ENCODE peak calls at places on chromosomes 1 and 21, in seven cellular contexts. P is brain microvascular endothelial cell, E is cardiac muscle cell, Y is A549, L is foreskin fibroblast, T is HFFc6, A is AG09309. S is an unnamed sample.

GRCh38 chr1:41419584-41420295 is 58.5 kb downstream of the FOXO6 start:
- DNase-seq in P (no peak), L (no peak), A (no peak), T (no peak), E (no peak), Y (no peak), S (no peak)

GRCh38 chr1:184941735-184942134 is 32.6 kb downstream of the NIBAN1 start:
- DNase-seq in L (no peak), E (no peak), T (no peak), P (no peak), Y (no peak), A (no peak), S (no peak)

GRCh38 chr1:26022994-26023393 is 1.4 kb downstream of the EXTL1 start:
- DNase-seq in T (no peak), L (no peak), E (no peak), A (no peak), Y (no peak), P (no peak), S (no peak)

GRCh38 chr1:178011101-178011828 is 41.4 kb upstream of the SEC16B start:
- DNase-seq in Y (peak), P (peak), A (no peak), T (peak), L (peak), E (peak), S (no peak)

GRCh38 chr1:202010042-202011015 is at the start of gene ELF3:
- DNase-seq in P (no peak), T (no peak), L (no peak), A (no peak), E (no peak), Y (peak), S (peak)

GRCh38 chr1:166950156-166950555 is 25.2 kb downstream of the ILDR2 start:
- DNase-seq in E (no peak), P (no peak), T (no peak), L (no peak), A (no peak), Y (no peak), S (no peak)

GRCh38 chr21:41234574-41234973 is 66.6 kb downstream of the BACE2 start:
- DNase-seq in Y (no peak), E (no peak), A (no peak), T (no peak), P (no peak), L (no peak), S (no peak)

GRCh38 chr1:232044728-232045127 is 418.1 kb downstream of the DISC1 start:
- DNase-seq in A (no peak), Y (no peak), P (no peak), E (no peak), L (no peak), T (no peak), S (no peak)

GRCh38 chr1:57839488-57839887 is 415.6 kb upstream of the DAB1 start:
- DNase-seq in L (no peak), Y (no peak), T (no peak), A (no peak), E (no peak), P (no peak), S (no peak)

GRCh38 chr1:202105571-202106339 is 17.0 kb upstream of the GPR37L1 start:
- DNase-seq in P (peak), A (no peak), L (peak), T (peak), E (peak), Y (peak), S (no peak)

GRCh38 chr21:14259669-14260458 is 43.9 kb downstream of the RBM11 start:
- DNase-seq in Y (peak), T (peak), A (peak), P (peak), L (peak), E (peak), S (no peak)

GRCh38 chr1:193614817-193615216 is 428.4 kb upstream of the B3GALT2 start:
- DNase-seq in L (peak), Y (peak), P (peak), T (peak), A (no peak), E (peak), S (no peak)

GRCh38 chr1:10286244-10286643 is 75.9 kb downstream of the KIF1B start:
- DNase-seq in Y (no peak), T (no peak), L (no peak), E (no peak), A (peak), P (no peak), S (no peak)

GRCh38 chr1:28173151-28173979 is 3.1 kb downstream of the PTAFR start:
- DNase-seq in P (no peak), L (peak), A (no peak), E (peak), Y (no peak), T (no peak), S (no peak)

GRCh38 chr1:208737922-208738321 is 493.7 kb upstream of the PLXNA2 start:
- DNase-seq in A (no peak), T (no peak), P (no peak), E (no peak), L (no peak), Y (no peak), S (no peak)

GRCh38 chr1:17128361-17128760 is 9.1 kb upstream of the PADI2 start:
- DNase-seq in E (peak), T (peak), L (peak), Y (peak), A (peak), P (peak), S (no peak)

GRCh38 chr21:17646790-17647189 is 34.1 kb upstream of the BTG3 start:
- DNase-seq in P (no peak), Y (no peak), L (no peak), T (no peak), E (no peak), A (no peak), S (no peak)

GRCh38 chr1:187928288-187928687 is 1099.5 kb downstream of the PLA2G4A start:
- DNase-seq in Y (no peak), T (peak), P (peak), L (peak), E (peak), A (no peak), S (no peak)

GRCh38 chr1:83931658-83932253 is 67.2 kb downstream of the TTLL7 start:
- DNase-seq in T (peak), L (peak), A (no peak), Y (peak), E (peak), P (peak), S (no peak)

GRCh38 chr1:24157921-24158481 is 15.1 kb upstream of the IL22RA1 start:
- DNase-seq in E (peak), Y (peak), P (no peak), T (peak), L (peak), A (no peak), S (no peak)

GRCh38 chr1:91806777-91807700 is 78.9 kb downstream of the TGFBR3 start:
- DNase-seq in Y (no peak), E (peak), P (peak), T (no peak), L (peak), A (peak), S (no peak)

GRCh38 chr1:115364044-115364775 is 26.2 kb upstream of the NGF start:
- DNase-seq in E (peak), L (peak), T (peak), A (peak), Y (no peak), P (peak), S (no peak)

GRCh38 chr1:225651872-225652725 is 824 bp downstream of the ENAH start:
- DNase-seq in P (no peak), Y (no peak), T (no peak), L (peak), E (peak), A (no peak), S (peak)

GRCh38 chr1:113106910-113107309 is 33.9 kb downstream of the LRIG2 start:
- DNase-seq in L (no peak), T (no peak), A (no peak), Y (no peak), P (no peak), E (no peak), S (no peak)

DNA sequence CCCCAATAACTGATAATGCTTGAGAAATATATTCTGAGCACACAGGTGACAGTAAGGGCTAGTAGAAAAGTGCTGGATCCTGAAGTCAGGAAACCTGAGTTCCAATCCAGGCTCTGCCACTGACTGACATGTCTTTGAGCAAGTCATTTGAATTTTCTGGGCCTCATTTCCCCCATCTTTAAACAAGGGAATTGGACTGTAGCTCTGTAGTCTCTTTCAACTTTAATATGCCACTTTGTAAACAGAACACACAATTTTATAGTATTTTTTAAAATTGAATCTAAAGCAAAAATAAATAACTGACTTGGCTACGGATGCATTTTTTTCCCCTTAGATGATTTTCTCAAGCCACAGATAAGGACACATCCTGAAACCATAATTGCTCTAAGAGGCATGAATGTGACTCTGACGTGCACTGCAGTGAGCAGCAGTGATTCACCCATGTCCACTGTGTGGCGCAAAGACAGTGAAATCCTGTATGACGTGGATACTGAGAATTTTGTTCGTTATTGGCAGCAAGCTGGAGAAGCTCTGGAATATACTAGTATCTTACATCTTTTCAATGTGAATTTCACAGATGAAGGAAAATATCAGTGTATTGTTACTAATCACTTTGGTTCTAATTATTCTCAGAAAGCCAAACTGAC is 37.0 kb downstream of the LRIG2 start:
- DNase-seq in L (peak), E (peak), Y (peak), T (peak), A (peak), P (peak), S (no peak)
- TF ChIP-seq CTCF in L (peak), E (peak), Y (no peak), T (peak), A (peak), P (peak), S (no peak)

GRCh38 chr1:101820080-101820479 is 176.6 kb downstream of the OLFM3 start:
- DNase-seq in P (peak), Y (no peak), L (peak), T (peak), E (peak), A (no peak), S (peak)
- TF ChIP-seq CTCF in P (peak), Y (peak), L (no peak), T (peak), E (peak), A (no peak), S (peak)

GRCh38 chr21:42305707-42306147 is 9.5 kb downstream of the TFF3 start:
- DNase-seq in A (no peak), T (no peak), E (no peak), Y (no peak), L (no peak), P (no peak), S (no peak)
- TF ChIP-seq CTCF in A (no peak), T (no peak), E (no peak), Y (no peak), L (no peak), P (no peak), S (no peak)

GRCh38 chr1:81650741-81651140 is 150.0 kb upstream of the ADGRL2 start:
- DNase-seq in Y (no peak), L (no peak), P (no peak), A (no peak), E (peak), T (no peak), S (no peak)

GRCh38 chr1:81654657-81655056 is 146.1 kb upstream of the ADGRL2 start:
- DNase-seq in A (no peak), T (no peak), Y (no peak), E (no peak), P (no peak), L (no peak), S (no peak)

DNA sequence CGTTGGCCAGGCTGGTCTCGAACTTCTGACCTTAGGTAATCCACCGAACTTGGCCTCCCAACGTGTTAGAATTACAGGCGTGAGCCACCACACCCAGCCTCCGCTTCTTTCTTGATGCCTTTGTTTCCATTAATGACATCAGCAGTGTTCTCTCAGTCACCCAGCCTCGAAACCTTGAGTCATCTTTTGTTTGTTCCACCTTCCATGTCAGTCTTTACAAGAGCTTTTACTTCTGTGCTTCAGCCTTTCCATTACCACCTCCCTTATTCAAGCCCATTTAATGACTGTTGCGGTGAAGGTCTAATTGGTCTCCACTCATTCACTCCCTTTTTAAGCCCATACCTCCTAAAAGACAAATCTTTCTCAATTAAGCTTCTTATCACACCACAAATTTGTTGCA is 146.6 kb upstream of the ADGRL2 start:
- DNase-seq in Y (no peak), L (no peak), T (no peak), P (no peak), A (no peak), E (no peak), S (no peak)
- TF ChIP-seq CTCF in Y (no peak), L (no peak), T (no peak), P (no peak), A (no peak), E (no peak), S (no peak)

GRCh38 chr21:39125752-39126485 is 57.3 kb downstream of the PSMG1 start:
- DNase-seq in L (peak), Y (no peak), A (no peak), T (peak), E (peak), P (peak), S (peak)
- TF ChIP-seq CTCF in L (peak), Y (peak), A (peak), T (peak), E (peak), P (peak), S (peak)

GRCh38 chr1:39992888-39993287 is 37.9 kb downstream of the MFSD2A start:
- DNase-seq in E (no peak), T (no peak), L (no peak), A (no peak), P (no peak), Y (no peak), S (no peak)
- TF ChIP-seq CTCF in E (no peak), T (no peak), L (no peak), A (no peak), P (no peak), Y (no peak), S (no peak)

DNA sequence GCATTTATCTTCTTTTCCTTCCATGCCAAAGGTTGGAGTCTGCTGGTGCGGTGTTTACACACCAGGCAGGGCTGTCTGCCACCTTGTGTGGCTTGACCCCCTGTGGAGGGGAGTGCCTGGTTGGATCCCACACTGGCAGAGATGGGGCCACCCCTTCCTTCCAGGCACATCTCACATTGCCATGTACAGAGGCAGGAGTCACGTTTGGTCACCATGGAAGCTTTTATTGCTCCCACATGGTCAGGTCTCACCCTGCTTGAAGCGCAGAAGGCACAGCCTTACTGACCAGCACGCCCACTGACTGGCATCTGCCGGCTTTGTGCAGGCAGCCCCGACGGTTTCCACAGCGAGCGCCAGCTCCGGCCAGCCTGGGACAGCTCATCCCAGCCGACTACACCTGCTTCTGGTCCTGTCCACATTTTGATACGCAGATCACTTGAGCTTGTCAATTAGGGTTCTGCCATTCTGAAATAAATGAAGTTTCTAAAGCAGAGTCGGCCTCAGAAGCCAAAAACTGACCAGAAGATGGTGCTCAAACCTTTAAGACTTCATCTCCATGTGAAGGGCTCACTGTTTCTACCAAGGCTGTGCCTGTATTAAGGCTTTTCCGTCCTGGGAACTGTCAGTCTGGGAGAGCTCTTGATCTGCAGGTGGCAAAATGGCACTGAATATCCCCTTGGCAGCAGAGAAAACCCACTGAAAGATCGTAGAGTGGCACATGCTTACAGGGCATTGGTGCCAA is 35.6 kb upstream of the EPHA8 start:
- DNase-seq in P (no peak), Y (no peak), A (no peak), T (no peak), L (peak), E (peak), S (no peak)
- TF ChIP-seq CTCF in P (peak), Y (no peak), A (peak), T (peak), L (peak), E (no peak), S (peak)

GRCh38 chr1:51728611-51729155 is 111.8 kb downstream of the OSBPL9 start:
- DNase-seq in E (no peak), Y (no peak), A (no peak), P (no peak), T (no peak), L (no peak), S (no peak)

GRCh38 chr1:51726544-51727225 is 109.8 kb downstream of the OSBPL9 start:
- DNase-seq in A (no peak), E (no peak), T (no peak), Y (no peak), P (no peak), L (no peak), S (no peak)

GRCh38 chr1:51731998-51732397 is 115.1 kb downstream of the OSBPL9 start:
- DNase-seq in A (no peak), P (no peak), L (no peak), Y (no peak), T (no peak), E (no peak), S (no peak)

GRCh38 chr1:51729824-51730284 is 113.0 kb downstream of the OSBPL9 start:
- DNase-seq in A (no peak), E (peak), T (no peak), Y (peak), L (peak), P (no peak), S (no peak)

DNA sequence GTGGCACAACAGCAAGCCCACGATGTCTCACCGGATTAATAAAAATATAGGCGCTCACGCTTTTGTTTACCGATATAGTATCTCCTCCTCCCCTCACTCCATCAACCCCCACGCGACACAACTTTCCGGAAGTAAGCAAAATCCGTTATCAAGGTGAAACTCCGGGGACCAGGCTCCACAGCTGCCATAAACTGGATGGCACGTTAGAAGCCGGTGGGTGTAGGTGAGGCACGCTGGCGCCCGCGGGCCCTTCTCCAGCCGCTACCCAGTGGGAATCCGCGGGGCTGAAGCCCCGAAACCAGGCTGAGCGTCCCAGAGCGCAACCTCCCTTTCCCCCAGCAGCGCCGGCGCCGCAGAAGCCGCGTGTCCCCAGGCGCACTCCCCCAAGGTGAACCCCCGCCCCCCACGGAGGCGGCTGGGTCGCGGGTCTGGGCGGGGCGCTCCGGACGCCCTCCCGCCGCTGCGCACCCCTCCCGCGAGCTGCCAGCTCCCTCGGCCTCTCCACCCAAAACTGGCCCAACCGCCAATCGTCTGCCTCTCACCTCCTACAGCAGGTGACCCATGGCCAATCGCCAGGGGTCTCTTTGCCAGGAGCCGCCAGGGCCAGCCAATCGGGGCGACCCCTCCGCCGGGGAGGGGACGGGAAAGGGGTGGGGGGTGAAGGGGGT is 112.4 kb downstream of the OSBPL9 start:
- DNase-seq in A (peak), P (peak), Y (peak), L (peak), E (peak), T (peak), S (peak)
- TF ChIP-seq CTCF in A (no peak), P (no peak), Y (no peak), L (no peak), E (no peak), T (no peak), S (no peak)

S was measured in progenitor cell of endocrine pancreas.